ENCODE peak calls at places on chromosome 15, in nine cellular contexts. I is A549, C is GM12878, J is HL-60, T is SK-N-SH, M is Panc1, V is HCT116, O is HepG2, Y is K562. R is an unnamed sample.

GRCh38 chr15:99550077-99550476 is 15.7 kb upstream of the MEF2A start:
- DNase-seq in I (no peak), C (no peak), J (no peak), T (no peak), M (no peak), V (no peak), O (no peak), Y (peak), R (no peak)

GRCh38 chr15:73323956-73324355 is 44.8 kb downstream of the HCN4 start:
- DNase-seq in I (no peak), C (no peak), J (no peak), T (no peak), M (no peak), V (no peak), O (no peak), Y (no peak), R (no peak)

GRCh38 chr15:66387176-66388056 is 704 bp downstream of the MAP2K1 start:
- DNase-seq in I (peak), C (no peak), J (no peak), T (peak), M (no peak), V (no peak), O (peak), Y (peak), R (peak)

GRCh38 chr15:70286110-70286806 is 188.5 kb upstream of the TLE3 start:
- DNase-seq in I (no peak), C (no peak), J (no peak), T (no peak), M (no peak), V (no peak), O (no peak), Y (no peak), R (peak)

GRCh38 chr15:98735895-98736617 is 87.7 kb downstream of the IGF1R start:
- DNase-seq in I (no peak), C (no peak), J (no peak), T (peak), M (no peak), V (no peak), O (no peak), Y (no peak), R (no peak)

GRCh38 chr15:89785771-89786135 is 9.6 kb downstream of the MESP2 start:
- DNase-seq in I (no peak), C (no peak), J (no peak), T (no peak), M (no peak), V (no peak), O (no peak), Y (no peak), R (no peak)

GRCh38 chr15:67521770-67522568 is 1.0 kb downstream of the C15orf61 start:
- DNase-seq in I (peak), C (no peak), J (no peak), T (peak), M (no peak), V (no peak), O (no peak), Y (peak), R (no peak)

GRCh38 chr15:63065262-63066234 is 23.0 kb downstream of the TPM1 start:
- DNase-seq in I (peak), C (no peak), J (no peak), T (no peak), M (no peak), V (no peak), O (no peak), Y (no peak), R (peak)

GRCh38 chr15:70627734-70628541 is 135.4 kb downstream of the UACA start:
- DNase-seq in I (no peak), C (no peak), J (no peak), T (peak), M (no peak), V (no peak), O (no peak), Y (no peak), R (no peak)

GRCh38 chr15:38536201-38536676 is 28.4 kb downstream of the RASGRP1 start:
- DNase-seq in I (no peak), C (no peak), J (no peak), T (no peak), M (no peak), V (no peak), O (no peak), Y (no peak), R (no peak)

GRCh38 chr15:28043625-28044520 is 55.2 kb downstream of the OCA2 start:
- DNase-seq in I (no peak), C (no peak), J (no peak), T (peak), M (no peak), V (no peak), O (peak), Y (no peak), R (no peak)

GRCh38 chr15:51163843-51164242 is 69.1 kb upstream of the TNFAIP8L3 start:
- DNase-seq in I (no peak), C (no peak), J (no peak), T (no peak), M (no peak), V (no peak), O (no peak), Y (no peak), R (peak)

GRCh38 chr15:78767331-78767951 is 43.8 kb downstream of the ADAMTS7 start:
- DNase-seq in I (no peak), C (no peak), J (no peak), T (no peak), M (no peak), V (no peak), O (no peak), Y (no peak), R (no peak)

GRCh38 chr15:98207928-98208327 is 247.4 kb downstream of the ARRDC4 start:
- DNase-seq in I (no peak), C (no peak), J (no peak), T (no peak), M (no peak), V (no peak), O (no peak), Y (no peak), R (no peak)

GRCh38 chr15:56042031-56042430 is 48.6 kb upstream of the NEDD4 start:
- DNase-seq in I (no peak), C (no peak), J (no peak), T (no peak), M (no peak), V (no peak), O (no peak), Y (no peak), R (no peak)

GRCh38 chr15:63089260-63090043 is 32.2 kb upstream of the LACTB start:
- DNase-seq in I (peak), C (no peak), J (no peak), T (peak), M (no peak), V (no peak), O (peak), Y (no peak), R (peak)

GRCh38 chr15:58770519-58770856 is 614 bp upstream of the MINDY2 start:
- DNase-seq in I (no peak), C (no peak), J (no peak), T (no peak), M (no peak), V (no peak), O (no peak), Y (no peak), R (no peak)

GRCh38 chr15:79403501-79403900 is 28.6 kb upstream of the MINAR1 start:
- DNase-seq in I (no peak), C (no peak), J (no peak), T (no peak), M (no peak), V (no peak), O (no peak), Y (no peak), R (no peak)

GRCh38 chr15:52318729-52319500 is 23.3 kb upstream of the MYO5C start:
- DNase-seq in I (no peak), C (no peak), J (no peak), T (no peak), M (no peak), V (no peak), O (no peak), Y (no peak), R (no peak)

GRCh38 chr15:88661766-88662556 is 23.1 kb downstream of the ISG20 start:
- DNase-seq in I (no peak), C (no peak), J (no peak), T (no peak), M (no peak), V (no peak), O (no peak), Y (no peak), R (no peak)

GRCh38 chr15:94439158-94439557 is 207.8 kb downstream of the MCTP2 start:
- DNase-seq in I (no peak), C (no peak), J (no peak), T (no peak), M (no peak), V (no peak), O (no peak), Y (no peak), R (no peak)

GRCh38 chr15:37253877-37254276 is 153.5 kb upstream of the MEIS2 start:
- DNase-seq in I (no peak), C (no peak), J (no peak), T (no peak), M (no peak), V (no peak), O (no peak), Y (no peak), R (no peak)

GRCh38 chr15:68652141-68652540 is 73.3 kb downstream of the CORO2B start:
- DNase-seq in I (no peak), C (no peak), J (no peak), T (peak), M (no peak), V (no peak), O (no peak), Y (no peak), R (no peak)

GRCh38 chr15:81880833-81881232 is 165.0 kb downstream of the MEX3B start:
- DNase-seq in I (no peak), C (no peak), J (no peak), T (no peak), M (no peak), V (no peak), O (no peak), Y (no peak), R (no peak)

GRCh38 chr15:24916305-24917009 is 38.3 kb upstream of the SNRPN start:
- DNase-seq in I (no peak), C (no peak), J (no peak), T (no peak), M (no peak), V (no peak), O (no peak), Y (no peak), R (no peak)

GRCh38 chr15:83288381-83288801 is 3.9 kb upstream of the BNC1 start:
- DNase-seq in I (no peak), C (no peak), J (no peak), T (no peak), M (no peak), V (no peak), O (no peak), Y (no peak), R (peak)

GRCh38 chr15:90336705-90337141 is 15.4 kb upstream of the ZNF774 start:
- DNase-seq in I (peak), C (no peak), J (peak), T (no peak), M (no peak), V (no peak), O (no peak), Y (no peak), R (no peak)

GRCh38 chr15:60718661-60719069 is 239.7 kb upstream of the ICE2 start:
- DNase-seq in I (no peak), C (no peak), J (no peak), T (no peak), M (no peak), V (no peak), O (peak), Y (no peak), R (no peak)

GRCh38 chr15:34039506-34040123 is 611 bp upstream of the AVEN start:
- DNase-seq in I (no peak), C (peak), J (no peak), T (peak), M (no peak), V (no peak), O (no peak), Y (peak), R (no peak)

GRCh38 chr15:31333119-31333518 is 6.5 kb downstream of the KLF13 start:
- DNase-seq in I (no peak), C (no peak), J (no peak), T (no peak), M (no peak), V (no peak), O (no peak), Y (no peak), R (no peak)

GRCh38 chr15:80780416-80781221 is 1.4 kb downstream of the CEMIP start:
- DNase-seq in I (peak), C (no peak), J (no peak), T (peak), M (no peak), V (no peak), O (peak), Y (peak), R (peak)

GRCh38 chr15:80695911-80696651 is 971 bp downstream of the ABHD17C start:
- DNase-seq in I (peak), C (no peak), J (no peak), T (peak), M (no peak), V (no peak), O (peak), Y (no peak), R (peak)

GRCh38 chr15:68114840-68115239 is 60.7 kb downstream of the PIAS1 start:
- DNase-seq in I (no peak), C (no peak), J (no peak), T (no peak), M (no peak), V (no peak), O (no peak), Y (no peak), R (no peak)

GRCh38 chr15:44096596-44096995 is 98.5 kb downstream of the FRMD5 start:
- DNase-seq in I (no peak), C (no peak), J (no peak), T (no peak), M (no peak), V (no peak), O (peak), Y (no peak), R (no peak)

GRCh38 chr15:57048930-57049550 is 130.6 kb downstream of the TCF12 start:
- DNase-seq in I (no peak), C (no peak), J (no peak), T (no peak), M (no peak), V (no peak), O (no peak), Y (no peak), R (no peak)

GRCh38 chr15:57041416-57041815 is 123.0 kb downstream of the TCF12 start:
- DNase-seq in I (no peak), C (no peak), J (no peak), T (no peak), M (no peak), V (no peak), O (no peak), Y (no peak), R (no peak)

GRCh38 chr15:57044072-57044702 is 125.7 kb downstream of the TCF12 start:
- DNase-seq in I (no peak), C (no peak), J (no peak), T (no peak), M (no peak), V (no peak), O (no peak), Y (no peak), R (no peak)

GRCh38 chr15:57045741-57046382 is 127.4 kb downstream of the TCF12 start:
- DNase-seq in I (no peak), C (peak), J (no peak), T (no peak), M (no peak), V (no peak), O (no peak), Y (no peak), R (no peak)

DNA sequence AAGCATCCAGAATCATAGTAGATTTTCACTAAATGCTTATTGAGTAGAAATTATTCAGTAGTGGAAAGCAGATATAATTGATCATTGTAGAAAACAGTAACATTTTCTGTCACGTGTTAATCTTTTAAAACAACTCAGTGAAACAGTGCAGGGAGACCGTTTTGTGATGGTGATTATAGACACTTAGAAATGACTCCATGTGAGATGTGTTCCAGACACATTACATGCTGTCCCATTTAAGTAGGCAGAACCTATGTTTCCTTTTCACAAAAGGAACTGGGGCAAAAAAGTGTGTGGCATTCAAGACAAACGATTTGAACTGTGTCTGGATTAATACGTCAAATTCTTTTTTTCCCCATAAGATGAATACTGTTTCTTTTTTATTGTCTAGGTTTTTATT is 126.5 kb downstream of the TCF12 start:
- DNase-seq in I (no peak), C (no peak), J (no peak), T (no peak), M (no peak), V (no peak), O (no peak), Y (no peak), R (no peak)
- TF ChIP-seq REST in I (no peak), C (no peak), J (no peak), T (no peak), M (no peak), V (no peak), O (no peak), Y (no peak), R (no peak)

DNA sequence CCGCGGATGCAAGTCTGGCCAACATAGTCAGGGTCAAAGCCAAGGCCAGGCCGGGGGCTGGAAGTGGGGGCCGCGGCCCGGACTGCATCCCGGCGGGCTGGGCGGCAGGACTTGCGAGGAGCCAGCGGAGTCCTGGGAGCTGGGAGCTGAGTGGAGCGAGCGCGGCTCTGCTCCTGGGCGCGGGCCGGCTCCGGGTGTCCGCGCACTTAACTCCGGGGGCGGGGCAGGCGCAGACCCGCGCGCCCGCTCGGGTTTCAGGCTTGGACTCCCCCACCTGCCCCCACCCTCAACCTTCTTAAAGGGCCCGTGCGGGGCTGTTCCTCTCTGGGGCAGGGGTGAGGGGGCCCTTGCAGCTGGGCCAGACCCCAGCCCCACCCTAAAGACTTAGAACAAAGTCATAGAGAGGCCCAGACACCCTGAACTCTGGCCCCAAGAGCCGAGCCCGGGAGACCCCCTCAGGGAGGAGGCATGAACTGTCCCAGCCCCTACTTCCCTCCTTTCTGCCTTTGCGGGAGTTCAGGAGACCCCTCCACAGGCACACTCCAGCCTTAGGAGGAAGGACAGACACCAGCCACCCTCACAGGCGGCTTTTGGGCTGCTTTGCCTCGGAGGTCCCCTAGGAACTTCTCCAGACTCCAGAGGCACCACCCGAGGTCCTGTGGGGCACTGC is at the start of gene CSPG4:
- DNase-seq in I (no peak), C (no peak), J (no peak), T (no peak), M (no peak), V (no peak), O (no peak), Y (peak), R (peak)
- TF ChIP-seq REST in I (no peak), C (no peak), J (no peak), T (no peak), M (no peak), V (no peak), O (no peak), Y (no peak), R (no peak)

GRCh38 chr15:77143606-77144005 is 72.7 kb upstream of the TSPAN3 start:
- DNase-seq in I (no peak), C (no peak), J (no peak), T (no peak), M (no peak), V (no peak), O (no peak), Y (no peak), R (no peak)

GRCh38 chr15:77144028-77144427 is 73.1 kb upstream of the TSPAN3 start:
- DNase-seq in I (no peak), C (no peak), J (no peak), T (no peak), M (no peak), V (no peak), O (no peak), Y (no peak), R (no peak)

GRCh38 chr15:77143191-77143590 is 72.3 kb upstream of the TSPAN3 start:
- DNase-seq in I (no peak), C (no peak), J (no peak), T (no peak), M (no peak), V (no peak), O (no peak), Y (no peak), R (no peak)

GRCh38 chr15:77145370-77145769 is 74.5 kb upstream of the TSPAN3 start:
- DNase-seq in I (no peak), C (no peak), J (no peak), T (no peak), M (no peak), V (no peak), O (peak), Y (no peak), R (no peak)

DNA sequence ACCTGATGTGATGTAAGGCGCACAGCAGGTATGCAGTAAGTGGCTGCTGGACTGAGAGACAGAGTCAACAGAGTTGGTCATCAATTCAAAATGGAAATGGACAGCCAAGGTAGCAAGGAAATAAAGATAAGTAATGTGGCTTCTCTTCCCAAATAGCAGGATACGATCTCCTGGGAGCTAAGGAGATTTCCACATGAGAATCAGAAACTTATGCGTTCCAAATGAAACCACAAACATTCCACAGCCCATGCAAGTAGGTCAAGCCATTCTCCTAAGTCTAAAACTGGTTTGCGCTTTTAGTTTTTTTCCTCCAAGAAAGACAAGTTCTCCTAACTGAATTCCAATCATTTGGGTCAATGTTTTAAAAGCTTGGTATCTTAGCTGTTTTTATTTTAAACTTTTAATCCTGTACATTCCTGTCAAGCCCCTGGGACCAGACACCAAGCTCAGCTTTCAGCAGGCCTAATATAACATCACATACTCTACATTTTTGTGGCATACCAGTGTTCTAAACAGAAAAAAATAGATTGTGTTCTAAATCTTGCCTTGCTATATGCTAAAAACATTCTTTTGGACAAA is 73.7 kb upstream of the TSPAN3 start:
- DNase-seq in I (no peak), C (no peak), J (no peak), T (no peak), M (no peak), V (no peak), O (no peak), Y (no peak), R (peak)
- TF ChIP-seq REST in I (no peak), C (no peak), J (no peak), T (no peak), M (no peak), V (no peak), O (no peak), Y (no peak), R (no peak)

DNA sequence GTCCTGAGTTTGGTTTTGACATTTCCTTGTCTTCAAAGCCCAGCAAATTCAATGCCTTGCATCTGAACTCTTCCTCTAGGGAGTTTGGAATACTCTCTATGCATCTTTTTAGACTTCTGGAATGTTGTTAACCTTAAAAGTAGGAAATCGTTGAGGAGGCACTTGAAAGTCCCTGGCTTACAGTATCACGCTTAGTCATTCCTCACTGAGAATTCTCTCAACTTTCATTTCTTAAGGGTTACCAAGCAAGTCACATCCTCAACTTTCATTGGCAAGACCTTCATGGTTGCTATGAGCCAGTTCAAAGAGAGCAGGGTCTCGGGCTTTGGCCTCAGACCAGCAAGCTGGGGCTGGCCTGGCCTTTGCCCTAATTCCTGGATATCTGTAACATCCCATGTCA is 89.9 kb downstream of the ASB7 start:
- DNase-seq in I (no peak), C (no peak), J (no peak), T (no peak), M (no peak), V (no peak), O (no peak), Y (no peak), R (no peak)
- TF ChIP-seq REST in I (no peak), C (no peak), J (no peak), T (no peak), M (no peak), V (no peak), O (no peak), Y (no peak), R (no peak)